ENCODE peak calls at places on chromosomes 12 and 14, in ten cellular contexts. F is heart right ventricle; C is mucosa of descending colon; X is SK-N-MC; N is GM12878; Q is CD8-positive, alpha-beta memory T cell; I is neural progenitor cell; H is tibial artery; S is neuronal stem cell; Y is heart left ventricle. P is an unnamed sample. For H3K9me3, the result is how much of the 10 kb centered on the place peaks cover.

GRCh38 chr12:12927211-12928079 is 24.5 kb downstream of the GPRC5D start:
- DNase-seq in I (no peak), F (peak), S (no peak), X (no peak), N (peak), H (peak), C (peak), Y (peak), Q (peak), P (peak)

GRCh38 chr12:127745466-127746220 is 521.3 kb upstream of the TMEM132C start:
- DNase-seq in Q (no peak), X (no peak), I (no peak), Y (no peak), N (no peak), S (no peak), H (no peak), F (no peak), C (no peak), P (no peak)

GRCh38 chr14:36570065-36570464 is 12.3 kb downstream of the NKX2-8 start:
- DNase-seq in Q (no peak), Y (no peak), S (no peak), H (no peak), C (no peak), I (no peak), X (no peak), N (no peak), F (no peak), P (no peak)

GRCh38 chr12:119956047-119956446 is 33.0 kb upstream of the BICDL1 start:
- DNase-seq in Y (no peak), I (no peak), H (no peak), S (no peak), N (no peak), F (no peak), X (no peak), Q (no peak), C (no peak), P (no peak)

GRCh38 chr12:3727877-3728632 is 24.9 kb downstream of the CRACR2A start:
- DNase-seq in X (peak), F (no peak), S (no peak), Y (no peak), C (no peak), I (peak), N (peak), H (no peak), Q (peak), P (no peak)

GRCh38 chr12:9736931-9737705 is 4.2 kb upstream of the CLECL1 start:
- DNase-seq in I (no peak), X (no peak), H (no peak), N (no peak), S (no peak), F (no peak), Y (no peak), Q (no peak), C (no peak), P (no peak)

GRCh38 chr14:28577711-28578131 is 188.9 kb upstream of the FOXG1 start:
- DNase-seq in N (no peak), C (no peak), S (no peak), H (no peak), Q (no peak), Y (no peak), F (no peak), X (no peak), I (no peak), P (no peak)

GRCh38 chr12:20018406-20018805 is 349.9 kb upstream of the PDE3A start:
- DNase-seq in N (no peak), Q (no peak), Y (no peak), C (no peak), I (no peak), F (no peak), S (no peak), X (no peak), H (no peak), P (no peak)

GRCh38 chr14:92427096-92427495 is 86.5 kb upstream of the RIN3 start:
- DNase-seq in I (no peak), H (no peak), F (no peak), C (no peak), X (no peak), Q (no peak), N (no peak), S (no peak), Y (no peak), P (no peak)

GRCh38 chr12:110966081-110966760 is 45.8 kb upstream of the MYL2 start:
- DNase-seq in Q (no peak), H (no peak), S (no peak), X (no peak), I (no peak), N (no peak), Y (no peak), F (no peak), C (no peak), P (no peak)

GRCh38 chr14:45089813-45090212 is 5.9 kb downstream of the PRPF39 start:
- DNase-seq in Y (no peak), N (no peak), C (no peak), I (no peak), F (no peak), X (no peak), S (no peak), Q (no peak), H (no peak), P (peak)

GRCh38 chr12:49342914-49343731 is 3.6 kb upstream of the DNAJC22 start:
- DNase-seq in F (no peak), Q (no peak), C (no peak), I (no peak), S (no peak), Y (no peak), X (no peak), H (peak), N (no peak), P (no peak)

GRCh38 chr14:24065408-24065807 is 6.0 kb upstream of the CPNE6 start:
- DNase-seq in H (no peak), S (no peak), X (no peak), N (no peak), Q (no peak), F (no peak), Y (no peak), I (no peak), C (no peak), P (no peak)

GRCh38 chr12:14901228-14901562 is 15.5 kb upstream of the MGP start:
- DNase-seq in C (no peak), Q (no peak), X (no peak), F (no peak), N (no peak), Y (peak), I (peak), H (no peak), S (no peak), P (no peak)

GRCh38 chr12:96177013-96177412 is 17.2 kb upstream of the ELK3 start:
- DNase-seq in I (no peak), F (no peak), X (no peak), C (no peak), Y (no peak), H (no peak), Q (no peak), N (no peak), S (no peak), P (no peak)

GRCh38 chr12:101782544-101782855 is 43.2 kb upstream of the SYCP3 start:
- DNase-seq in F (no peak), C (no peak), H (no peak), I (no peak), S (no peak), X (no peak), N (no peak), Y (no peak), Q (no peak), P (no peak)

GRCh38 chr12:120263725-120264040 is 1.8 kb downstream of the PXN start:
- DNase-seq in Q (no peak), H (no peak), N (no peak), I (no peak), Y (no peak), C (no peak), X (no peak), S (no peak), F (no peak), P (no peak)

GRCh38 chr12:114119316-114119715 is 153.2 kb upstream of the RBM19 start:
- DNase-seq in S (no peak), Y (no peak), H (no peak), C (no peak), X (no peak), N (no peak), I (no peak), F (no peak), Q (no peak), P (no peak)
- H3K4me3 ChIP-seq in S (no peak), Y (no peak), H (no peak), C (no peak), X (no peak), N (no peak), I (no peak), F (no peak), Q (no peak), P (no peak)

GRCh38 chr14:85562630-85563029 is 32.7 kb downstream of the FLRT2 start:
- DNase-seq in Y (no peak), N (no peak), H (no peak), X (no peak), S (no peak), Q (no peak), F (no peak), I (no peak), C (no peak), P (no peak)

GRCh38 chr14:85564841-85565527 is 35.0 kb downstream of the FLRT2 start:
- DNase-seq in Y (no peak), I (no peak), F (no peak), N (no peak), X (no peak), S (no peak), H (no peak), Q (no peak), C (no peak), P (no peak)

GRCh38 chr14:85566603-85567002 is 36.7 kb downstream of the FLRT2 start:
- DNase-seq in I (no peak), Q (no peak), F (no peak), Y (no peak), X (no peak), C (no peak), S (no peak), H (no peak), N (no peak), P (no peak)

GRCh38 chr14:85565862-85566296 is 35.9 kb downstream of the FLRT2 start:
- DNase-seq in H (no peak), F (no peak), X (no peak), I (no peak), Y (no peak), S (no peak), N (no peak), Q (no peak), C (no peak), P (peak)
- H3K9me3 ChIP-seq in H (under half), F (under half), X (under half), I (under half), Y (under half), S (under half), N (under half), Q (under half), C (under half), P (under half)

GRCh38 chr12:53976823-53977595 is 2.3 kb upstream of the HOTAIR start:
- DNase-seq in I (no peak), C (no peak), F (no peak), Q (no peak), N (no peak), Y (peak), H (no peak), X (no peak), S (no peak), P (no peak)

GRCh38 chr12:53976172-53976822 is 1.5 kb upstream of the HOTAIR start:
- DNase-seq in I (no peak), F (no peak), H (no peak), Q (no peak), C (no peak), Y (no peak), X (no peak), N (no peak), S (no peak), P (no peak)

GRCh38 chr12:53980448-53981388 is 4.2 kb upstream of the HOXC10 start:
- DNase-seq in C (no peak), H (no peak), I (no peak), N (no peak), F (no peak), Y (no peak), X (no peak), Q (no peak), S (no peak), P (no peak)

GRCh38 chr12:53977596-53978464 is 3.1 kb upstream of the HOTAIR start:
- DNase-seq in H (no peak), S (no peak), N (no peak), F (no peak), C (no peak), Y (no peak), I (no peak), Q (no peak), X (no peak), P (no peak)

DNA sequence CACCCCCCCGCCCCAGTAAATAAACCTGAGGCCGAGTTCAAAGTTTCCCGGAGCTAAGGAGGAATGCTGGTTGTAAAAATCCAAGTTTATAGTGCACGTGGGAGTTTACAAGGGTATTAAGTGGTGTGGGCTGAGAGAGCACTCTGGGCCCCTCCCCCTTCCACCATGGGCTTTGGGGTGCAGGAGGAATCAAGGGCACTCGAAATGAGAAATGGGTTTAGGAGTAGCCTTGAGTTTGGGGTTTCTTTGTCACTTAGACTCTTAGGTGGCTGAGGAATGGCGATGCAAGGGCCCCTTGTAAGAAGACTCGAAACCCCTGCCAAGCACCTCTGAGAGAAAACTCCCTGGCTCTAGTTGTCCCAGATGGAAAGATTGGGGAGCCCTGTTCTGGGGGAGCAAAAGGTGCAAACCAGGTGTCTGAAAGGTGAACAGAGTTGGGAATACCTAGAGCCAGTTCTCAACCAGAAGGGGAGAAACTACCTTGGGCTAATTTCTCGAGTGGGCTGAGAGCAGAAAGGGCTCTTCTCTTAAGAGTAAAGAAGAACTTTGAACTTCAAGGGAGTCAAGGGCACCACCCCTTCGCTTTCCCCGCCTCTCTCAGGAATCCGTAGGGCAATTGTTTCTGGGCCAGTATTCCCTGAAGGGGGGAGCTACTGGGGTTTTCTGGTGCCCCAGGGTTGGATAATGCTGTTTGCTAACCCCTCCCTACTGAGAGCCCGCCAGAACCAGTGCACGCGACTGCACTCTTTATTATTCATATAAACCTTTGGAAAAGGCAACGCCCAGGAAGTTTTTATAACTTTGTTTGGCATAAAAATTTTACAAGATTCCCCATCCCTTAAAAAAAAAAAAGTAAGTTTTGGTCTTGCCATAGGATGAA is 4.0 kb upstream of the HOTAIR start:
- DNase-seq in X (peak), F (no peak), Y (no peak), C (no peak), I (no peak), S (no peak), N (no peak), H (no peak), Q (no peak), P (no peak)
- H3K4me3 ChIP-seq in X (peak), F (no peak), Y (no peak), C (no peak), I (no peak), S (no peak), N (no peak), H (no peak), Q (no peak), P (no peak)

GRCh38 chr12:83432176-83432719 is 745.5 kb downstream of the TMTC2 start:
- DNase-seq in Q (no peak), Y (no peak), N (no peak), X (no peak), F (no peak), I (no peak), S (no peak), C (no peak), H (no peak), P (no peak)
- H3K9me3 ChIP-seq in Q (under half), Y (under half), N (under half), X (under half), F (under half), I (under half), S (under half), C (under half), H (under half), P (under half)

DNA sequence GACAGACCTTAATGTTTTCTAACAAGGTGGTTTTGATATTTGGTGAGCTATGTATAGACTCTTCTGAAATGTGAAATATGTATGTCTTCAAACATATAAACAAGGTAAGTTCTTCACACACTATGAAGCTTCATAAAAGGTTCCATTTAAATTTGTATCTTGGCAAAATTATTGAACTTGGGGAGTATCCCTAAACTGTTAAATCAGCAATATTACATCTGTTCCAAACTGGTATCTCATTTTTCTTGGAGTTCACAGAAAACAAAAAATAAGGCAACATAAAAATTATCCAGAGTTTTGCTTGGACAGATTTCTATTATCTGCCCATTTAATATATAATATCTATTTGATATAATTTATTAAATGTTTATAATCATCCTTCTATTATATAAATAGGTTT is 62.4 kb downstream of the TAOK3 start:
- DNase-seq in Q (no peak), F (no peak), S (no peak), Y (no peak), X (no peak), H (no peak), I (no peak), C (no peak), N (no peak), P (no peak)
- H3K4me3 ChIP-seq in Q (no peak), F (no peak), S (no peak), Y (no peak), X (no peak), H (no peak), I (no peak), C (no peak), N (no peak), P (no peak)

GRCh38 chr14:104203071-104203425 is 64.7 kb downstream of the KIF26A start:
- DNase-seq in S (no peak), Y (no peak), F (no peak), Q (no peak), C (no peak), H (no peak), I (no peak), X (no peak), N (no peak), P (no peak)

GRCh38 chr14:104202259-104203070 is 64.1 kb downstream of the KIF26A start:
- DNase-seq in C (no peak), N (no peak), Q (no peak), I (no peak), F (no peak), Y (no peak), H (no peak), X (no peak), S (no peak), P (no peak)

GRCh38 chr14:104200591-104200990 is 62.2 kb downstream of the KIF26A start:
- DNase-seq in Q (no peak), X (no peak), C (no peak), H (no peak), F (no peak), Y (no peak), S (no peak), N (no peak), I (no peak), P (no peak)

GRCh38 chr14:104201063-104201462 is 62.7 kb downstream of the KIF26A start:
- DNase-seq in I (no peak), F (no peak), N (no peak), S (no peak), H (no peak), Q (no peak), X (no peak), Y (no peak), C (no peak), P (no peak)

GRCh38 chr14:104201496-104201895 is 63.1 kb downstream of the KIF26A start:
- DNase-seq in F (no peak), N (no peak), I (no peak), Y (no peak), H (no peak), C (no peak), X (no peak), S (no peak), Q (no peak), P (no peak)
- H3K9me3 ChIP-seq in F (under half), N (under half), I (under half), Y (under half), H (under half), C (under half), X (under half), S (under half), Q (under half), P (under half)

DNA sequence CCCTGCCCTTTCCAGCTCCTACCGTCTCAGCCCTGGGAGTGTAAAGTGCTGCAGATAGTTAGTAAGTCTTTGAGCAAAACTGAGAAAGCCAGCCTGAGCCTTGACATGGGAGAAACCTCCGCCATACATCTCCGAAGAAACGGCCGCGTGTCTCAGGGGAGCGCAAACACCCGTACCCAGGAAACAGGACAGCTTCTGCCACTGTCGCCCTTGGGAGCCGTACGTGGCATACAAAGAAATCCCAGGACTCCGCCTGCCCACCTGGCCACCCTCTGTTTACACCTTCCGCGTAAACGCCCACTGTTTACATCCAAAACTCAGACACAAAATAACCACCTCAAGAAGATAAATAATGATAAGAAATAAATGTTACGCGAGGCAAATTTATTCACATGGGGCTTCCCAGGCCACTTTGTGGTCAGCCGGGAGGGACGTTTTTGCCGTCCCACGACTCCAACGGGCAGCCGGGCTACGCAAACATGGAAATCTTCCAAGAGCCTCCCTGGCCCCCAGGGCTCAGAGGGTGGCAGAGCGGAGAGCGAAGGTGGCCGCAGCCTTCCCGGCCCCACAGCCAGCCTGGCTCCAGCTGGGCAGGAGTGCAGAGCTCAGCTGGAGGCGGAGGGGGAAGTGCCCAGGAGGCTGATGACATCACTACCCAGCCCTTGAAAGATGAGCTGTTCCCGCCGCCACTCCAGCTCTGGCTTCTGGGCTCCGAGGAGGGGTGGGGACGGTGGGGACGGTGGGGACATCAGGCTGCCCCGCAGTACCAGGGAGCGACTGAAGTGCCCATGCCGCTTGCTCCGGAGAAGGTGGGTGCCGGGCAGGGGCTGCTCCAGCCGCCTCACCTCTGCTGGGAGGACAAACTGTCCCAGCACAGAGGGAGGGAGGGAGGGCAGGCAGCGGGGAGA is at the start of gene BDKRB2:
- DNase-seq in I (peak), Y (peak), X (no peak), C (peak), S (peak), N (no peak), F (peak), Q (no peak), H (peak), P (no peak)
- H3K4me3 ChIP-seq in I (peak), Y (peak), X (peak), C (peak), S (peak), N (no peak), F (peak), Q (no peak), H (peak), P (peak)

GRCh38 chr12:106239241-106239950 is 8.4 kb downstream of the CKAP4 start:
- DNase-seq in Q (no peak), X (no peak), I (no peak), C (no peak), H (no peak), F (no peak), Y (no peak), N (no peak), S (no peak), P (no peak)
- H3K9me3 ChIP-seq in Q (under half), X (under half), I (under half), C (under half), H (under half), F (under half), Y (under half), N (under half), S (under half), P (under half)

DNA sequence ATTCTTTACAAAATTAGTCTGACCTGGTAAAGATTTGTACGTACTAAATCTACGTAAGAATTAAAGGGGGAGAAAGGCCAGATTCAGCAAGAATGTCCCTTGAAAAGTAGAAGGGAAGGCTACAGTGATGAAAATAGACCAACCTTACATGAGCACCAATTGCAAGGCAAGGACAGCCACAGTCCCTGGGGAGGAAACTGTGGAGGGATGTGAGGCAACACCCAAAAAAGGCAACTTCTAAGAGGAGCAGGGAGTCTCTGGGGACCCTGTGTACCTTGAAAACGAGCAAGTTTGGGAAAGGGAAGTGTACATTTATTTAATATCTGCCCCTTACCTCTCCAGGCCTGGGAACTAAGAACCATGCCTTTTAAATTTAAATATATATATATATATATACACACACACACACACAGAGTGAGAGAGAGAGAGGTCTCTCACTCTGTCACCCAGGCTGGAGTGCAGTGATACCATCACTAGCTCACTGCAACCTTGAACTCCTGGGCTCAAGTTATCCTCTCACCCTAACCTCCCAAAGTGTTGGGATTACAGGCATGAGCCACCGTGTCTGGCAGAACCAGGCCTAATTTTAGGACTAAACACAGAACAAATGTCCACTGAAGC is 56.4 kb downstream of the TMCC3 start:
- DNase-seq in C (no peak), Q (no peak), S (no peak), F (no peak), Y (peak), X (no peak), H (peak), I (no peak), N (peak), P (no peak)
- H3K4me3 ChIP-seq in C (no peak), Q (no peak), S (no peak), F (no peak), Y (no peak), X (no peak), H (no peak), I (no peak), N (no peak), P (no peak)

P was measured in keratinocyte.